ENCODE peak calls at places on chromosomes 3 and 15, in four cellular contexts. One of them, this sample, is unnamed.

GRCh38 chr15:50685976-50686467 is 575 bp downstream of the TRPM7 start:
- DNase-seq in GM23338: peak
- DNase-seq in BJ: no peak
- DNase-seq in endothelial cell: peak
- DNase-seq in this sample: peak

GRCh38 chr3:11305509-11305908 is 33.3 kb downstream of the ATG7 start:
- DNase-seq in GM23338: no peak
- DNase-seq in BJ: no peak
- DNase-seq in endothelial cell: no peak
- DNase-seq in this sample: no peak

GRCh38 chr3:140522653-140523380 is 155.0 kb upstream of the TRIM42 start:
- DNase-seq in GM23338: no peak
- DNase-seq in BJ: no peak
- DNase-seq in endothelial cell: no peak
- DNase-seq in this sample: no peak

GRCh38 chr3:156207802-156208685 is 87.7 kb downstream of the KCNAB1 start:
- DNase-seq in GM23338: no peak
- DNase-seq in BJ: peak
- DNase-seq in endothelial cell: no peak
- DNase-seq in this sample: no peak

GRCh38 chr15:58931985-58932384 is 1.5 kb downstream of the SLTM start:
- DNase-seq in GM23338: no peak
- DNase-seq in BJ: no peak
- DNase-seq in endothelial cell: no peak
- DNase-seq in this sample: no peak

GRCh38 chr3:43214616-43215015 is 71.7 kb upstream of the SNRK start:
- DNase-seq in GM23338: no peak
- DNase-seq in BJ: no peak
- DNase-seq in endothelial cell: no peak
- DNase-seq in this sample: no peak

GRCh38 chr3:112409061-112409460 is 76.1 kb downstream of the CD200 start:
- DNase-seq in GM23338: no peak
- DNase-seq in BJ: no peak
- DNase-seq in endothelial cell: no peak
- DNase-seq in this sample: no peak

GRCh38 chr3:48595526-48596121 is 495 bp upstream of the COL7A1 start:
- DNase-seq in GM23338: peak
- DNase-seq in BJ: peak
- DNase-seq in endothelial cell: no peak
- DNase-seq in this sample: peak